ENCODE peak calls at places on chromosomes 3 and 15, in nine cellular contexts. Z, E, U, G, A, J, N, B and W are unnamed samples.

GRCh38 chr3:12796171-12797123 is at the start of gene CAND2:
- DNase-seq in Z (peak), E (no peak), U (peak), G (peak), A (no peak), J (peak), N (peak), B (peak), W (peak)

GRCh38 chr3:68919000-68919399 is 13.3 kb downstream of the TAFA4 start:
- DNase-seq in Z (no peak), E (no peak), U (no peak), G (no peak), A (no peak), J (no peak), N (no peak), B (no peak), W (no peak)

GRCh38 chr15:72554471-72555425 is 80.6 kb downstream of the ARIH1 start:
- DNase-seq in Z (no peak), E (peak), U (no peak), G (no peak), A (no peak), J (no peak), N (no peak), B (no peak), W (no peak)

GRCh38 chr3:183844606-183845005 is 19.2 kb upstream of the MAP6D1 start:
- DNase-seq in Z (no peak), E (peak), U (no peak), G (no peak), A (no peak), J (no peak), N (no peak), B (no peak), W (no peak)

GRCh38 chr3:70989174-70989573 is 594.4 kb downstream of the FOXP1 start:
- DNase-seq in Z (no peak), E (no peak), U (no peak), G (no peak), A (no peak), J (no peak), N (no peak), B (no peak), W (no peak)

GRCh38 chr3:194083253-194084224 is 52.4 kb upstream of the HES1 start:
- DNase-seq in Z (no peak), E (no peak), U (no peak), G (no peak), A (no peak), J (no peak), N (no peak), B (no peak), W (no peak)

GRCh38 chr3:143901105-143901504 is 52.8 kb upstream of the SLC9A9 start:
- DNase-seq in Z (no peak), E (no peak), U (no peak), G (no peak), A (no peak), J (no peak), N (no peak), B (no peak), W (no peak)

GRCh38 chr15:97504031-97504430 is 456.5 kb upstream of the ARRDC4 start:
- DNase-seq in Z (no peak), E (no peak), U (no peak), G (no peak), A (no peak), J (no peak), N (no peak), B (no peak), W (no peak)

GRCh38 chr15:57375827-57376694 is at the start of gene CGNL1:
- DNase-seq in Z (peak), E (peak), U (peak), G (no peak), A (peak), J (no peak), N (peak), B (peak), W (peak)

GRCh38 chr3:46138571-46138970 is 69.5 kb downstream of the CCR1 start:
- DNase-seq in Z (no peak), E (no peak), U (no peak), G (no peak), A (no peak), J (no peak), N (no peak), B (no peak), W (no peak)

GRCh38 chr3:14678015-14678503 is 3.1 kb downstream of the C3orf20 start:
- DNase-seq in Z (no peak), E (peak), U (no peak), G (no peak), A (no peak), J (no peak), N (no peak), B (no peak), W (no peak)

GRCh38 chr3:116912116-116912515 is 202.5 kb downstream of the TUSC7 start:
- DNase-seq in Z (no peak), E (no peak), U (no peak), G (no peak), A (no peak), J (no peak), N (no peak), B (no peak), W (no peak)
- H3K4me3 ChIP-seq in Z (no peak), E (no peak), U (no peak), G (no peak), A (no peak), J (no peak), N (no peak), B (no peak), W (no peak)

GRCh38 chr3:74303711-74304110 is 310.7 kb downstream of the CNTN3 start:
- DNase-seq in Z (no peak), E (no peak), U (no peak), G (no peak), A (no peak), J (no peak), N (no peak), B (no peak), W (no peak)
- TF ChIP-seq EP300 in Z (no peak), E (no peak), U (no peak), G (no peak), A (no peak), J (no peak), N (no peak), B (no peak), W (no peak)

GRCh38 chr15:73915085-73915484 is 11.2 kb upstream of the LOXL1 start:
- DNase-seq in Z (no peak), E (no peak), U (no peak), G (no peak), A (no peak), J (no peak), N (no peak), B (no peak), W (no peak)
- H3K4me3 ChIP-seq in Z (no peak), E (no peak), U (no peak), G (no peak), A (no peak), J (no peak), N (no peak), B (no peak), W (no peak)

DNA sequence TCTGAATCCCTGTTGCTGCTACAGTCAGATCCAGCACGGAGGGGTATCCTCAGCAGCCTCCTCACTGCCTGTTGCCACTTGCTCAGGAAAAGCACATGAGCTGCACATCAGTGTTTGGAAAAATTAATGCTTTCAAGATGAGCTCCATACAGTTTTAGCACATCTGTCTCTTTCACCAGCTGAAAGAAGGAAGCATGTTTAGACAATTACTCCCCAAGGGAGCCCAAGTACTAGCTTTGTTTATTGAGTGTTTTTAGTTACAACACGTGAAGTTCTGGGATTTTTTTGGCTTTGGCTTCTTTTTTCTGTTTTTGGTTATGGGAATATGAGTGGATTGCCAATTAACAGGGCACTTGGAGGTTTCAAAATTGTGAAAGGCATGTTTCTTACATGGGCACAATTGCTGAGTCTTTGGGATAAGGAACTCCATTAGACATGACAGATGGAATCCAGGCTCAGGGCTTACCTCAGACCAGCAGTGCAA is 92.5 kb upstream of the ROPN1 start:
- DNase-seq in Z (no peak), E (no peak), U (no peak), G (no peak), A (no peak), J (no peak), N (no peak), B (no peak), W (no peak)
- TF ChIP-seq EP300 in Z (no peak), E (no peak), U (no peak), G (no peak), A (no peak), J (peak), N (no peak), B (no peak), W (peak)

GRCh38 chr15:45134046-45134445 is 4.3 kb downstream of the DUOX1 start:
- DNase-seq in Z (no peak), E (no peak), U (no peak), G (no peak), A (no peak), J (no peak), N (no peak), B (no peak), W (no peak)

GRCh38 chr15:45138814-45139765 is 9.3 kb downstream of the DUOX1 start:
- DNase-seq in Z (no peak), E (no peak), U (no peak), G (no peak), A (no peak), J (no peak), N (no peak), B (peak), W (peak)

GRCh38 chr15:45137703-45138102 is 7.9 kb downstream of the DUOX1 start:
- DNase-seq in Z (no peak), E (no peak), U (no peak), G (no peak), A (no peak), J (no peak), N (no peak), B (no peak), W (no peak)

GRCh38 chr15:45134682-45135604 is 5.1 kb downstream of the DUOX1 start:
- DNase-seq in Z (peak), E (no peak), U (no peak), G (no peak), A (no peak), J (no peak), N (no peak), B (peak), W (peak)

GRCh38 chr15:45136378-45136764 is 6.6 kb downstream of the DUOX1 start:
- DNase-seq in Z (no peak), E (no peak), U (no peak), G (no peak), A (no peak), J (no peak), N (no peak), B (no peak), W (no peak)
- H3K4me3 ChIP-seq in Z (no peak), E (no peak), U (no peak), G (no peak), A (no peak), J (no peak), N (no peak), B (no peak), W (no peak)

GRCh38 chr15:60865507-60865906 is 363.6 kb downstream of the RORA start:
- DNase-seq in Z (no peak), E (no peak), U (no peak), G (no peak), A (no peak), J (no peak), N (no peak), B (no peak), W (no peak)
- TF ChIP-seq EP300 in Z (no peak), E (no peak), U (no peak), G (no peak), A (no peak), J (no peak), N (no peak), B (no peak), W (no peak)

GRCh38 chr3:132321321-132321720 is 4.1 kb downstream of the ACP3 start:
- DNase-seq in Z (no peak), E (no peak), U (peak), G (no peak), A (no peak), J (no peak), N (no peak), B (peak), W (no peak)

GRCh38 chr3:132317229-132317948 is at the start of gene ACP3:
- DNase-seq in Z (peak), E (no peak), U (peak), G (no peak), A (no peak), J (peak), N (no peak), B (peak), W (peak)

GRCh38 chr3:132315851-132316250 is 1.4 kb upstream of the ACP3 start:
- DNase-seq in Z (no peak), E (no peak), U (no peak), G (no peak), A (no peak), J (no peak), N (no peak), B (no peak), W (no peak)

GRCh38 chr3:132318451-132318850 is 1.2 kb downstream of the ACP3 start:
- DNase-seq in Z (no peak), E (no peak), U (no peak), G (no peak), A (no peak), J (no peak), N (no peak), B (no peak), W (no peak)
- H3K4me3 ChIP-seq in Z (peak), E (no peak), U (no peak), G (peak), A (no peak), J (no peak), N (no peak), B (no peak), W (peak)